ENCODE peak calls at places on chromosomes 12 and 14, in four cellular contexts. V is GM23338, G is mammary epithelial cell, I is IMR-90. T is an unnamed sample.

GRCh38 chr12:94762259-94762942 is 112.0 kb upstream of the TMCC3 start:
- DNase-seq in G (peak), V (no peak), I (no peak), T (no peak)

GRCh38 chr12:132711169-132711843 is 664 bp downstream of the PGAM5 start:
- DNase-seq in V (peak), I (peak), G (peak), T (no peak)

GRCh38 chr12:112833272-112833671 is 41.7 kb downstream of the RPH3A start:
- DNase-seq in G (no peak), I (no peak), V (no peak), T (no peak)

GRCh38 chr12:6996040-6996441 is 22.2 kb downstream of the LPCAT3 start:
- DNase-seq in G (no peak), V (no peak), I (peak), T (no peak)

GRCh38 chr12:4855121-4855924 is 54.4 kb upstream of the KCNA1 start:
- DNase-seq in I (peak), G (peak), V (peak), T (peak)

GRCh38 chr14:88231626-88232025 is 91.4 kb downstream of the KCNK10 start:
- DNase-seq in V (no peak), I (no peak), G (no peak), T (no peak)

GRCh38 chr12:131829351-131829794 is 1.2 kb downstream of the MMP17 start:
- DNase-seq in G (peak), V (no peak), I (no peak), T (no peak)

GRCh38 chr14:89231426-89232113 is 185.5 kb downstream of the FOXN3 start:
- DNase-seq in G (no peak), I (no peak), V (no peak), T (no peak)

GRCh38 chr12:55970775-55971174 is 3.1 kb upstream of the RAB5B start:
- DNase-seq in I (peak), G (no peak), V (no peak), T (no peak)

GRCh38 chr12:55974308-55974724 is 438 bp downstream of the RAB5B start:
- DNase-seq in G (peak), I (peak), V (peak), T (no peak)

GRCh38 chr12:55973598-55974307 is at the start of gene RAB5B:
- DNase-seq in V (peak), I (peak), G (peak), T (peak)

GRCh38 chr12:55972906-55973597 is 826 bp upstream of the RAB5B start:
- DNase-seq in V (no peak), I (peak), G (no peak), T (no peak)

GRCh38 chr12:55972045-55972843 is 1.6 kb upstream of the RAB5B start:
- DNase-seq in G (peak), V (peak), I (peak), T (no peak)
- H3K4me3 ChIP-seq in G (peak), V (peak), I (peak), T (peak)

DNA sequence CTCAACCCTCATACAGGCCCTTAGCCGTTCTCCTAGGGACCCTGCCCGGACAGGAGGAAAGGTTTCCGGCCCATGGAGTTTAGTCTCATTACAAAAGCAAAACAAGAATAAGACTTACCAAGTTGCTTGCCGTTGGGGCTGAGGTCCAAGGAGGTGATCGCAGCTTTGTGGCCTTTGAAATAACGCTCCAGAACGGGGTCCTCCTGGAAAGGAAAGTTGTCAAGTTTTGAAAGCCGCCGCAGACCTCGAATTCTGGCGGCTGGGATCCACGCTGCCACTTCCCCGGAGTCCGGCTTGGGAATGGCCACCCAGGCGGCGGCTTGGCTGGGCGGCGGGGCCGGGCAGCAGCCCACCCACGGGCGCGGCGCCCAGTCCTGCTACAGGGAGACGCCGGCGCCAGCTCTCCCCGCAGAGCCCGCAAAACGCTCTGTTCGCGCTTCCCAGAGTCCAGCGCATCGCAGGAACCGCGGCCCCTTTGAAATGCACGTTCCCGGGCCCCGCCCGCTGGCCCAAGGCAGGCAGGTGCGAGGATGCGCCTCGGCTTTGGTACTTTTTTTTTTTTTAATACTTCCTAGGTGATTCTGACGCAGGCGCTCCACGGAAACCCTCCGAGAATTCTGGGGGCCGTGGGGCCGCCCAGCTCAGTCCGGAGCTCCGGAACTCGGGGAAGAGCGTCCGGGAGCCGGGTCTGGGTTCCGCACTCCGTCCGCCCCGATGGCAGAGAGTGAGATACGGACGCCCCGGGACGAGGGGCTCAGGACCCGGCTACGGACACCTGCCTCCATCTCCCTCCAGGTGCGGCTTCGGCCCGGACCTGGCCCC is 617 bp upstream of the GALNT4 start:
- DNase-seq in V (peak), I (peak), G (peak), T (no peak)
- TF ChIP-seq CTCF in V (no peak), I (no peak), G (no peak), T (no peak)

GRCh38 chr12:15220451-15220850 is 766 bp downstream of the RERG start:
- DNase-seq in G (no peak), I (no peak), V (no peak), T (no peak)
- H3K4me3 ChIP-seq in G (no peak), I (no peak), V (peak), T (no peak)

GRCh38 chr12:127165567-127166392 is 1101.2 kb upstream of the TMEM132C start:
- DNase-seq in V (peak), I (peak), G (peak), T (peak)
- TF ChIP-seq CTCF in V (no peak), I (no peak), G (no peak), T (no peak)

GRCh38 chr12:24561882-24562760 is 386.8 kb downstream of the BCAT1 start:
- DNase-seq in V (peak), G (peak), I (peak), T (no peak)

GRCh38 chr12:24560192-24560591 is 388.7 kb downstream of the BCAT1 start:
- DNase-seq in G (no peak), V (no peak), I (peak), T (no peak)

GRCh38 chr12:24562761-24563392 is 386.0 kb downstream of the BCAT1 start:
- DNase-seq in G (peak), V (peak), I (peak), T (no peak)

GRCh38 chr12:24561411-24561871 is 387.5 kb downstream of the BCAT1 start:
- DNase-seq in V (peak), I (peak), G (no peak), T (no peak)

DNA sequence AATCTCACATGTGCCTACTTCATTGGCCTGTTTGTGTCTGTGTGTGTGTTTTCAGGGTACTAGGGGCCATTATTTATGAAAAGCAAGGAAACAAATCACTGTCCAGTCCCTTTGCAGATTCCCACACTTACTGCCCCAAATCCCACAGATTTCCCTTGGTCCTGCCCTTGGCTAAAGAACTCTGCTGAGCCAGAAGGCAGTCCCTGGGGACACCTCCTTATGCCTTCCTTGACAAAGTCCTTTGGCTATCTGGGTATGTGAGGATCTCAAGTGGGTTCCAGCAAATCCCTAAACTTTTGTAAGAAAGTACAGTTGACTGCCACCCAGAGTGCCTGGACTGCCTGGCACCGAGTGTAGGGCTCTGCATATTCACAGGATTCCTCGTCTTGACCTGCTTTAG is 388.0 kb downstream of the BCAT1 start:
- DNase-seq in V (peak), I (no peak), G (no peak), T (no peak)
- H3K4me3 ChIP-seq in V (peak), I (peak), G (no peak), T (no peak)

GRCh38 chr14:35534130-35534883 is at the start of gene INSM2:
- DNase-seq in I (peak), G (no peak), V (peak), T (no peak)
- TF ChIP-seq CTCF in I (peak), G (no peak), V (peak), T (peak)